ENCODE peak calls at places on chromosomes 16 and 17, in nine cellular contexts. H is mesendoderm; C is GM23338; T is breast epithelium; L is uterus; W is CD8-positive, alpha-beta memory T cell; Z is SK-N-SH; M is SJCRH30; X is ovary. F is an unnamed sample. For H3K27me3, the result is how much of the 10 kb centered on the place peaks cover.

GRCh38 chr16:592518-593306 is 2.8 kb downstream of the RAB40C start:
- DNase-seq in Z (no peak), W (no peak), T (no peak), M (no peak), H (no peak), X (no peak), L (no peak), C (no peak), F (peak)

GRCh38 chr16:10552998-10553491 is 27.4 kb downstream of the EMP2 start:
- DNase-seq in T (no peak), M (no peak), W (peak), Z (peak), H (peak), X (no peak), L (no peak), C (peak), F (no peak)

GRCh38 chr17:76314392-76315227 is 6.5 kb upstream of the QRICH2 start:
- DNase-seq in Z (no peak), X (no peak), M (no peak), H (no peak), T (peak), L (no peak), W (no peak), C (no peak), F (no peak)

GRCh38 chr16:54927125-54928015 is 3.3 kb upstream of the IRX5 start:
- DNase-seq in W (no peak), H (peak), Z (no peak), T (no peak), C (no peak), L (no peak), M (no peak), X (no peak), F (no peak)

GRCh38 chr17:60959696-60960095 is 282.0 kb downstream of the BCAS3 start:
- DNase-seq in H (no peak), W (no peak), X (no peak), C (no peak), Z (no peak), T (no peak), M (no peak), L (no peak), F (no peak)

GRCh38 chr16:14377326-14377725 is 252.7 kb downstream of the PARN start:
- DNase-seq in T (no peak), H (no peak), X (no peak), Z (no peak), L (no peak), C (no peak), W (no peak), M (no peak), F (no peak)

GRCh38 chr17:39270923-39271322 is 45.2 kb upstream of the STAC2 start:
- DNase-seq in L (no peak), H (peak), X (no peak), M (no peak), C (peak), W (no peak), Z (no peak), T (no peak), F (no peak)

GRCh38 chr17:68580236-68580903 is 20.8 kb downstream of the FAM20A start:
- DNase-seq in L (peak), Z (no peak), T (no peak), C (no peak), M (no peak), W (no peak), X (peak), H (no peak), F (no peak)

GRCh38 chr16:3945751-3946603 is 65.5 kb upstream of the CREBBP start:
- DNase-seq in Z (no peak), L (no peak), M (peak), C (peak), H (peak), W (no peak), T (peak), X (peak), F (no peak)

GRCh38 chr17:36850794-36851193 is 86.5 kb upstream of the LHX1 start:
- DNase-seq in L (no peak), W (no peak), M (no peak), T (no peak), H (peak), C (no peak), X (no peak), Z (no peak), F (peak)

GRCh38 chr17:66737524-66737923 is 97.4 kb upstream of the CACNG5 start:
- DNase-seq in H (peak), W (no peak), L (peak), Z (no peak), X (peak), C (peak), T (no peak), M (no peak), F (no peak)

GRCh38 chr17:67019126-67019507 is 25.2 kb upstream of the CACNG1 start:
- DNase-seq in W (no peak), M (no peak), Z (peak), T (no peak), C (no peak), X (no peak), L (no peak), H (no peak), F (no peak)

GRCh38 chr17:21272881-21273839 is 11.4 kb upstream of the MAP2K3 start:
- DNase-seq in T (no peak), Z (no peak), C (no peak), H (no peak), L (no peak), X (no peak), M (peak), W (no peak), F (no peak)

GRCh38 chr16:35364263-35364662 is 1904.9 kb downstream of the TP53TG3F start:
- DNase-seq in X (no peak), Z (no peak), H (no peak), C (no peak), L (no peak), T (no peak), W (no peak), M (no peak), F (no peak)

GRCh38 chr16:85998178-85998867 is 99.4 kb downstream of the IRF8 start:
- DNase-seq in W (no peak), Z (no peak), L (no peak), H (no peak), M (no peak), C (no peak), T (peak), X (no peak), F (no peak)

GRCh38 chr17:66304304-66305174 is 2.1 kb downstream of the PRKCA start:
- DNase-seq in X (no peak), H (peak), T (no peak), M (peak), L (no peak), C (peak), W (no peak), Z (peak), F (no peak)

GRCh38 chr17:81250286-81251090 is 11.4 kb downstream of the NDUFAF8 start:
- DNase-seq in M (no peak), L (no peak), W (no peak), X (no peak), H (no peak), T (no peak), Z (no peak), C (no peak), F (no peak)

GRCh38 chr16:69293401-69293800 is 17.7 kb upstream of the VPS4A start:
- DNase-seq in M (no peak), H (no peak), Z (no peak), X (no peak), T (no peak), C (no peak), L (no peak), W (no peak), F (no peak)

GRCh38 chr16:84356591-84357116 is 11.7 kb upstream of the ATP2C2 start:
- DNase-seq in T (peak), W (no peak), M (peak), Z (no peak), X (no peak), H (no peak), L (no peak), C (no peak), F (no peak)

GRCh38 chr17:68706351-68706750 is 105.2 kb upstream of the FAM20A start:
- DNase-seq in T (no peak), X (no peak), H (no peak), M (no peak), Z (no peak), L (no peak), C (no peak), W (no peak), F (no peak)

GRCh38 chr16:814974-815373 is 14.4 kb upstream of the GNG13 start:
- DNase-seq in X (no peak), W (no peak), L (no peak), C (no peak), Z (no peak), T (no peak), M (peak), H (no peak), F (no peak)

GRCh38 chr16:67199011-67199807 is at the start of gene ELMO3:
- DNase-seq in T (peak), W (no peak), M (no peak), X (no peak), L (no peak), H (peak), C (peak), Z (peak), F (no peak)

GRCh38 chr16:1631931-1632637 is 19.9 kb downstream of the CRAMP1 start:
- DNase-seq in L (no peak), W (no peak), H (no peak), Z (no peak), X (no peak), M (no peak), C (no peak), T (no peak), F (no peak)

GRCh38 chr16:29686740-29687327 is 7.9 kb downstream of the QPRT start:
- DNase-seq in C (no peak), Z (no peak), T (no peak), M (no peak), X (no peak), W (no peak), H (no peak), L (no peak), F (no peak)

GRCh38 chr17:45895969-45896793 is 1.8 kb downstream of the MAPT start:
- DNase-seq in C (peak), L (no peak), T (no peak), Z (peak), M (no peak), X (no peak), W (no peak), H (no peak), F (no peak)

GRCh38 chr17:45894022-45894784 is at the start of gene MAPT:
- DNase-seq in X (peak), H (peak), W (peak), L (peak), T (peak), M (peak), Z (peak), C (peak), F (peak)

GRCh38 chr17:45896803-45897693 is 2.7 kb downstream of the MAPT start:
- DNase-seq in C (peak), H (peak), M (no peak), Z (no peak), W (no peak), X (no peak), L (no peak), T (no peak), F (no peak)

GRCh38 chr17:45895304-45895968 is 1.1 kb downstream of the MAPT start:
- DNase-seq in W (no peak), L (peak), Z (peak), C (peak), X (no peak), T (peak), M (no peak), H (peak), F (no peak)

DNA sequence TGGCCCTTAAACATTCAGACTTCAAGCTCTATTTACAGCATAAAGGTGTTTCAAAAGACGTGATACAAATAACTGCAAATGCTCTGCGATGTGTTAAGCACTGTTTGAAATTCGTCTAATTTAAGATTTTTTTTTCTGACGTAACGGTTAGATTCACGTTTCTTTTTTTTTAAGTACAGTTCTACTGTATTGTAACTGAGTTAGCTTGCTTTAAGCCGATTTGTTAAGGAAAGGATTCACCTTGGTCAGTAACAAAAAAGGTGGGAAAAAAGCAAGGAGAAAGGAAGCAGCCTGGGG is 681 bp upstream of the MAPT start:
- DNase-seq in X (no peak), M (no peak), H (no peak), Z (no peak), L (no peak), C (no peak), W (no peak), T (no peak), F (no peak)
- H3K27me3 ChIP-seq in X (under half), M (under half), H (under half), Z (under half), L (under half), C (half or more), W (under half), T (under half), F (under half)

DNA sequence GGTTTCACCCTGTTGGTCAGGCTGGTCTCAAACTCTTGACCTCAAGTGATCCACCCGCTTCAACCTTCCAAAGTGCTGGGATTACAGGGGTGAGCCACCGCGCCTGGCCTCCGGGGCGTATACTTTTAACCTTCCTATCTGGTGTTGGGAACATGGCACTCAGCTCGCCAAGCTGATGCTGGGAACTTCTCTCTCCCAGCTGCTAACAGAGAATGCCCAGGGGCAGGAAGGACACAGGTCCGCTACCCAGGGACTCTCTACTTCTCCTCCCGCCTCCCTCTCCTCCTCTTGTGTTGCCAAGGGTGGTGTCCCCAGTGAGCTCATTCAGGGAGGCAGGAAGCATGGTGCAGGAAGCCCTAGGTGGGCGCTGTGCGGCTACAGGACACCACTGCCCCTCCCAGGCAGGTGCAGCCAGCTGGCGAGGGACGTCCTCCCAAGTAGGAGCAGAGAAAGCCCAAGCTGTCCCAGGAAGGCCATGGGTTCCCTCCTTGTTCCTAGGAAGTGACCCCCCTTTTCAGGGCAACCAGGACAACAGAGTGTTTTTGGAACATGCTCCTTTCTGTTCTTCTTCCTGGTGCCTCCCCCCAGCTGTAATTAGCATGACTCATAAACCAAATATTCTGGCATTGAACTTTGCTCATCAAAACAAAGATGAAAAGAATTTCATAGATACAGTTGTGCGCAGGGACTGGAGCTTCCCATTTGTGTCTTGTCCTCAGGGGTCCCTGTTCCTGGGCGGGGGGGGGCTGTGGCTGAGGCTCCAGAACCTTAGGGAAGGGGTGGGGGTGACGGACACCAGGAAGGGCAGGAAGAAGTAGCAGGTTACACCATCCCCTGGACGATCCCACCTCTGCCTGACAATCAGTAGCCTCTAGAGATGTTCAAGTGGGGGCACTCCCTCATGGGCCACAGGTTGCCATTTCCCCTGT is 2.6 kb downstream of the C1QTNF1 start:
- DNase-seq in M (peak), C (no peak), Z (peak), L (peak), T (peak), X (peak), W (no peak), H (no peak), F (no peak)
- H3K27me3 ChIP-seq in M (under half), C (under half), Z (under half), L (under half), T (under half), X (under half), W (under half), H (under half), F (under half)

GRCh38 chr17:29021251-29021650 is 15.4 kb upstream of the SEZ6 start:
- DNase-seq in H (no peak), L (no peak), W (no peak), T (no peak), M (no peak), C (no peak), Z (no peak), X (no peak), F (no peak)
- H3K27me3 ChIP-seq in H (under half), L (under half), W (under half), T (under half), M (under half), C (under half), Z (under half), X (under half), F (half or more)

GRCh38 chr17:71284032-71284755 is 836.6 kb upstream of the SOX9 start:
- DNase-seq in M (no peak), H (no peak), L (no peak), T (no peak), W (no peak), C (no peak), Z (no peak), X (no peak), F (no peak)

GRCh38 chr17:71283486-71283885 is 837.3 kb upstream of the SOX9 start:
- DNase-seq in M (no peak), Z (no peak), T (no peak), L (no peak), X (no peak), C (no peak), W (no peak), H (no peak), F (no peak)

GRCh38 chr17:71287246-71287828 is 833.5 kb upstream of the SOX9 start:
- DNase-seq in C (peak), H (peak), T (no peak), Z (peak), W (no peak), M (no peak), L (no peak), X (no peak), F (no peak)

DNA sequence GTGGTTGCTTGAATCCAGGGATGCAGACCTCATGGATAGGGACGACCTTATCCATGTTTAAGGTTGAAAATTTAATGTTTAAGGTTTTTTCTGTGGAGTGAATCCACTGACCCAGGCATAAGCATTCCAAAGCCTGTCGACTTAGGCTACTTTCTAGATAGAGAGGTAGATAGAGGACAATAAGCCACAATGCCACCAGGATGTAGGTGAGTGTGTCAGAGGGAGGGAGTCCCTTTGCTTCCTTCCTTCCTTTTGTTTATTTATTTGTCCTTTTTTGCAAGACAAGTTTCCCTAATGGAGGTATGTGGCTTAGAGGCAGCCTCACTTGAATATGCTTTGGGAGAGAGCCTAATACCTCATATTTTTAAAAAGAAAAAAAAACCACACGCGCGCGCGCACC is 834.2 kb upstream of the SOX9 start:
- DNase-seq in M (no peak), X (no peak), T (no peak), H (peak), L (no peak), C (peak), Z (no peak), W (no peak), F (no peak)
- H3K27me3 ChIP-seq in M (under half), X (under half), T (under half), H (under half), L (under half), C (half or more), Z (under half), W (under half), F (under half)

DNA sequence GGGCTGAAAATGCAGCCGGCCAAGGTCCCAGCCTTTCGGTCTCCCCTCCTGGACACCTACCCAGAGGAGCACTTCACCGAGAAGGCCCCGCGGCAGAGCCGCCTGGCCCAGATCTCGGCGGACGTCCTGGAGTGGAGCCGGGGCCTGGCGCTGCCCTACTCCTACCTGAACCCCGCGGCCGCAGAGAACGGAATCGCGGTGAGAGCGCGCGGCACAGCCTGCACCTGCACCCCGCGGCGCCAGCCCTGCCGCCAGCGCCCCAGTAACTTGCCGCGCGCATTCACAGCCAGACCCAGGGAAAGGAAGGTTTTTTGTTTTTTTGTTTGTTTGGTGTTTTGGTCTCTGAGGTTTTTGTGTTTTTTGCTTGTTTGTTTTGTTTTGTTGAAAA is 15.2 kb downstream of the ALOX12B start:
- DNase-seq in Z (no peak), W (no peak), C (peak), L (no peak), M (no peak), T (no peak), X (no peak), H (no peak), F (no peak)
- H3K27me3 ChIP-seq in Z (half or more), W (under half), C (half or more), L (under half), M (under half), T (half or more), X (under half), H (under half), F (under half)

GRCh38 chr17:64777413-64778101 is 115.5 kb upstream of the SMURF2 start:
- DNase-seq in T (no peak), X (no peak), H (no peak), C (peak), M (peak), Z (peak), L (peak), W (no peak), F (no peak)
- H3K27me3 ChIP-seq in T (under half), X (under half), H (under half), C (half or more), M (under half), Z (under half), L (under half), W (under half), F (under half)

DNA sequence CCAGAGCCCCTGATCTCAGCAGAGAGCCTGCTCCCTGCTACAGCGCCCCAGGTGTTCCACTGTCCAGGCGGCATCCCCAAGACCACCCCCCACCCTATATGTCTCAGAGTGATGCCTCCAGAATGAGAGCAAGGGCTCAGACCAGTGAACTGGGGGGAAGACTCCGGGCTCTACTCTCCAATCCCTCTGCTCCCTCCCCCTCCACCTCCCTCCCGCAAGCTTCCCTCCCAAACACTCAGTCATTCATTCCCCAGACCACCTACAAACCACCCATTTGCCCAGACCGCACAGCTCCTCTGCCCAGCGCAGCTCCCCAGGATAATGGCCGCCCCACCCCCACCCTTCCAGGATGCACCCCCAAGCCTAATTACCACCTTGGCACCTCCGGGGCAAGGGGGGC is 59.4 kb upstream of the TAC4 start:
- DNase-seq in W (no peak), L (no peak), M (no peak), Z (no peak), X (no peak), C (peak), H (no peak), T (no peak), F (no peak)
- H3K27me3 ChIP-seq in W (half or more), L (under half), M (under half), Z (half or more), X (under half), C (half or more), H (under half), T (under half), F (half or more)